ENCODE peak calls at places on chromosome 4, in five cellular contexts. B is neural progenitor cell, S is MM.1S, R is HCT116, L is PC-3. E is an unnamed sample.

GRCh38 chr4:137310593-137311490 is 221.5 kb downstream of the PCDH18 start:
- DNase-seq in L (peak), B (no peak), S (no peak), R (no peak), E (peak)

GRCh38 chr4:78689224-78689623 is 86.9 kb upstream of the BMP2K start:
- DNase-seq in R (no peak), S (no peak), L (no peak), B (no peak), E (peak)

GRCh38 chr4:100100985-100101384 is 89.3 kb downstream of the DDIT4L start:
- DNase-seq in L (no peak), R (no peak), S (peak), B (peak), E (no peak)

GRCh38 chr4:64729561-64729960 is 320.3 kb upstream of the TECRL start:
- DNase-seq in B (no peak), L (no peak), S (no peak), R (no peak), E (no peak)

GRCh38 chr4:150679018-150679766 is 97.2 kb downstream of the MAB21L2 start:
- DNase-seq in B (no peak), L (no peak), S (no peak), R (no peak), E (no peak)

GRCh38 chr4:85955614-85956295 is 404.1 kb downstream of the MAPK10 start:
- DNase-seq in S (no peak), L (peak), R (no peak), B (no peak), E (no peak)

GRCh38 chr4:169024762-169025161 is 14.7 kb upstream of the CBR4 start:
- DNase-seq in B (peak), S (peak), L (peak), R (peak), E (peak)

GRCh38 chr4:16026155-16026761 is 57.6 kb downstream of the PROM1 start:
- DNase-seq in L (peak), S (peak), B (peak), R (peak), E (peak)

GRCh38 chr4:122963222-122963621 is 40.8 kb upstream of the NUDT6 start:
- DNase-seq in L (peak), B (no peak), S (no peak), R (no peak), E (peak)

GRCh38 chr4:72529144-72529822 is 39.7 kb downstream of the ADAMTS3 start:
- DNase-seq in L (no peak), R (no peak), B (no peak), S (no peak), E (no peak)

GRCh38 chr4:55866290-55866907 is 13.0 kb downstream of the EXOC1 start:
- DNase-seq in R (peak), L (peak), S (peak), B (no peak), E (peak)

GRCh38 chr4:52142816-52143215 is 91.7 kb downstream of the SPATA18 start:
- DNase-seq in B (no peak), R (no peak), L (no peak), S (no peak), E (peak)

GRCh38 chr4:147782087-147782781 is 50.3 kb downstream of the ARHGAP10 start:
- DNase-seq in L (peak), R (peak), B (no peak), S (no peak), E (peak)

GRCh38 chr4:166064706-166065105 is 191.7 kb downstream of the TLL1 start:
- DNase-seq in L (no peak), B (no peak), S (no peak), R (no peak), E (no peak)

GRCh38 chr4:118086334-118086733 is 52.0 kb downstream of the NDST3 start:
- DNase-seq in L (peak), R (peak), B (no peak), S (no peak), E (peak)

GRCh38 chr4:144894525-144894924 is 203.5 kb downstream of the ANAPC10 start:
- DNase-seq in L (peak), B (no peak), S (no peak), R (peak), E (peak)

GRCh38 chr4:27861802-27862201 is 1001.2 kb downstream of the STIM2 start:
- DNase-seq in B (no peak), R (no peak), S (peak), L (peak), E (peak)

GRCh38 chr4:27861381-27861787 is 1000.7 kb downstream of the STIM2 start:
- DNase-seq in S (peak), R (peak), L (peak), B (peak), E (peak)
- TF ChIP-seq EZH2phosphoT487 in S (no peak), R (no peak), L (no peak), B (no peak), E (no peak)

DNA sequence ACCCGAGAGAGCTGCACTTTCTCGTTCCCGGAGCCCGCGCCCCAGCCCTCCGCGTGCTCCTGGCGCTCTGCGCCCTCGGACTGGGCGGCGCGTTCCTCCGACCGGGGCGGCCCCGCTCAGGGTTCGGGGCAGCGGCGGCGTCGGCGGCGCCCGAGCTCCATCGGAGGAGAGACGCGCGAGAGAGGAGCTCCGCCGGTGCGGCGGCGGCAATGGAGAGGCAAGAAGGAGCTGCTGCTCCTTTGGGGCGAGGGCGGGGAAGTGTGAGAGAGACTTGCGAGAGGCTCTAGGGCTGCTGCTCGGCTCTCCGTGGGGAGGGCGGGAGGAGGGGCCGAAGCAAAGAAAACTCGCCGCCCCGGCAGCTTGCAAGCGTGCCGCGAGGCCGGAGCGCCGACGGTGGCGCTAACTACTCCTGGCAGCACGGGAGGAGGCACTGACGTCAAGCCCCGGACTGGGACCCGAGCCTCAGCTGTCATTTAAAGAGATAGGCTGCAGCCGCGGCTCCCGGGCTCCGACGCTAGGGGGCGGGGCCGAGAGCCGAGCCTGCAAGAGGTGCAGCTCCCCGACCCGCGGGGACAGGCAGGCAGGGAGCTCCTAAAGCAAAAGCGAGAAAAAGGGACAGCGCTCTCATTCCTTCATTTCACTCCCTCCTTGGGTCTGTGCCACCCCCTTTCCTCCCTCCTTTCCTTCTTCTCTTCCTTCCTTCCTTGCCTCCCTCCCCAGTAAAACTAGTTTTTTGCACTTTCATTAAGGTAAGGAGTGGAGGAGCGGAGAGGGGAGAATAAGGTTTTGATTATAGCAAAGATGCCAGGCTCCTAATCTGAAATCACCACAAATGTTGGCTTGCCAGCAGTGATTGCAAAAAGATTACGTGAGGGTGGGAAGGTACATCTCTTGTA is at the start of gene KCTD8:
- DNase-seq in B (peak), L (peak), R (no peak), S (peak), E (peak)
- H3K9ac ChIP-seq in B (no peak), L (peak), R (no peak), S (peak), E (no peak)

GRCh38 chr4:91359714-91360051 is 944.1 kb upstream of the GRID2 start:
- DNase-seq in B (no peak), R (no peak), S (no peak), L (no peak), E (no peak)
- TF ChIP-seq EZH2 in B (no peak), R (no peak), S (no peak), L (no peak), E (no peak)

DNA sequence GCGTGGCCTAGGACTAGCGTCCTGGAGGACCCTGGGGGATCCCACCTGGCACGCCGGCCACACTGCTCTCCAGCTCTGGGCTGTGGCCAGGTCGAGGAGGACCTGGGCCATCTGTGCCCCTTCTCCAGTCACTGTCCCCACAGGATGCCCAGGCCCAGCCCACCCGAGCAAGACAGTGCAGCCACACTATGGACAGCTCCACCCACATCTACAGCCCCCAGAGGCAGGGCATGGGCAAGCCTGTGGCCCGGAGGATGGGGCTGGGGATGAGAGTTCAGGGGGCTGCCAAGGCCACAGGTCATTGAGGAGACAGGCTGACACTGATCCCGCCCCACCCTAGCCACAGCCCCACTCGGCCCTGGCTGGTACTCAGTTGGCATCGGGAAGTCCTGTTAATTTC is 30.3 kb downstream of the FAM53A start:
- DNase-seq in L (no peak), R (no peak), S (no peak), B (no peak), E (no peak)
- TF ChIP-seq EZH2phosphoT487 in L (no peak), R (no peak), S (no peak), B (no peak), E (no peak)

DNA sequence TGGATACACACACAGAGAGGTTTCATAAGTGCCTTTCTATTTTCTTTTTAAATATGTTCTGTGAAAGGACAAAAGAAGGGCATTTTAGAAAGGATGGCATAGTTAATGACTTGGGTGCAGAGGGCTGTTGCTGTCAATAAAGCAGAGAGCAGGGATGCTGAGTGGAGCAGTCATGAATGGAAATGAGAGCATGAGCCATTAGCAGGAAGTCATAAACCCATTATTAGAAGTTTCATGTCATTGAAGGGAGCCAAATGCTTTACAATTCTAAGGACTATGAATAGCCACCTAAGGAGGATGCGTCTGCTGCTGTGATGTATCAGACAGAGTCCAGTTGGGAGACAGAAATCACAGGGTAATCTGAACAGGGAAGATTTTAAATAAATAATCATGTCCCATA is 47.7 kb upstream of the WDR19 start:
- DNase-seq in B (no peak), S (peak), R (no peak), L (peak), E (peak)
- H3K9ac ChIP-seq in B (no peak), S (peak), R (no peak), L (no peak), E (peak)

DNA sequence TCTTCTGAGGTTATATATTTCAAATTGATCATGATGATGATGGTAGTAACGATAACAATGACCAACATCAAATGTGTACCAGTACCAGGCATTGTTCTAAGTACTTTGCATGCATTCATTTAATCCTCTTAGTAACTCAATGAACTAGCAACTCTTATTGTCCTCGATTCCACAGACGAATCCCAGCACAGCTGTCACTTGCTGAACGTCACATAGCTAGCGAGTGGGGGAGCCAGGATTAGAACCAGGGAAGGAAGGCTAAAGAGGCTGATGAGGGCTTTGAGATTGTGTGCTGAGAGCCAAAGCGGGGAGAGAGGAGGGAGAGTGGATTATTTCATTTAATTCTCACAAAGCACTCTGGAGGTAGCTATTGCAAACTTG is 103.6 kb downstream of the PHOX2B start:
- DNase-seq in B (peak), S (no peak), L (no peak), R (no peak), E (no peak)
- TF ChIP-seq EZH2 in B (no peak), S (no peak), L (no peak), R (no peak), E (no peak)

DNA sequence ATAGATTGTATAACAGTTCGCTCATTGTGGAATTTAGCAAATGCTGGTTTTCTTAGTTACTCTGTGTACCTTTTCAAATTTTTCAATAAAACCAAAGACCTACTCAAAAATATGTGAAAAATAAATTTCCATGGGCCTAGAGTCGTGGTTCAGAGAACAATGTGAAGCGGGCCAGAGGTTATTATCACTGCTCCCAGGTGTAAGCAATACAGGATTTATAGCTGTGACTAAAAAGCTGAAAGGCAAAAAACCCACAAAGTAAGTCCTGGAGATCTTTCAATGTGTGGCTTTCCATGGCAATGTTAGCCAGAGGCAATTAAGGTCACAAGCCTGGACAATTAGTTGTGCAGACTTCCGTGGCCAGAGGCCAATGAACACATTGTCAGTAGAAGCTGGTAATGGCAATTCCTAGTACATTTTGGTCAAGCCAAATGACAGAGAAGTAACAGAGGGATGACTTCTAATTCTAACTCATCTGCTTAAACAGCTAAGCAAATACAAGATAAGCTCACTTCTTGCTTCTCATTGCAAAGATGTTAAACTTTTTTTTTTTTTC is 127.1 kb upstream of the FAT4 start:
- DNase-seq in B (no peak), R (no peak), L (peak), S (no peak), E (peak)
- TF ChIP-seq EZH2phosphoT487 in B (no peak), R (no peak), L (no peak), S (no peak), E (peak)

DNA sequence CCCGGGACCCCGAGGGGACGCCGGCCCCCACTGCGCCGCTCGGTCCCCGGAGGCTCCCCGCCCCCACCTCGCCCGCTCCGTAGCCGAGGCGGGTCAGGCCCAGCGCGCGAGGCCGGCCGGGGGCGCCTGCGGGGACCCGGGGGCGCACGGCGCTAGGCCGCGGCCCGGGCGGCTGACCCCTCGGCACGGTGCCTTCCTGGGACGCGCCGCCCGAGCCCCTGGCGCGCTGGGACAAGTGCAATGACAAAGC is 1.2 kb downstream of the IRF2 start:
- DNase-seq in B (no peak), L (no peak), R (no peak), S (no peak), E (no peak)
- H3K9ac ChIP-seq in B (no peak), L (peak), R (no peak), S (peak), E (peak)

E was measured in GM23248.